ENCODE peak calls at places on chromosomes 4 and X, in four cellular contexts. A is neural progenitor cell, Z is psoas muscle, T is mesendoderm. H is an unnamed sample. For H3K36me3, the result is how much of the 10 kb centered on the place peaks cover.

GRCh38 chr4:604131-604530 is 21.2 kb upstream of the PDE6B start:
- DNase-seq in Z (no peak), T (no peak), A (no peak), H (no peak)

GRCh38 chr4:102174800-102175199 is 170.5 kb downstream of the SLC39A8 start:
- DNase-seq in T (no peak), A (no peak), Z (no peak), H (no peak)

GRCh38 chrX:25012793-25013592 is 2.8 kb downstream of the ARX start:
- DNase-seq in Z (peak), A (peak), T (no peak), H (no peak)

GRCh38 chrX:54808109-54808604 is 612 bp downstream of the MAGED2 start:
- DNase-seq in A (peak), Z (peak), T (no peak), H (peak)

GRCh38 chr4:86565641-86566040 is 28.5 kb upstream of the PTPN13 start:
- DNase-seq in Z (no peak), T (no peak), A (no peak), H (no peak)

GRCh38 chr4:48078862-48079655 is 55.0 kb downstream of the TXK start:
- DNase-seq in A (no peak), Z (no peak), T (no peak), H (no peak)

GRCh38 chr4:38601244-38601915 is 62.6 kb upstream of the KLF3 start:
- DNase-seq in T (no peak), Z (no peak), A (no peak), H (no peak)

GRCh38 chr4:766152-766515 is 59.8 kb downstream of the CPLX1 start:
- DNase-seq in Z (peak), A (no peak), T (no peak), H (peak)

DNA sequence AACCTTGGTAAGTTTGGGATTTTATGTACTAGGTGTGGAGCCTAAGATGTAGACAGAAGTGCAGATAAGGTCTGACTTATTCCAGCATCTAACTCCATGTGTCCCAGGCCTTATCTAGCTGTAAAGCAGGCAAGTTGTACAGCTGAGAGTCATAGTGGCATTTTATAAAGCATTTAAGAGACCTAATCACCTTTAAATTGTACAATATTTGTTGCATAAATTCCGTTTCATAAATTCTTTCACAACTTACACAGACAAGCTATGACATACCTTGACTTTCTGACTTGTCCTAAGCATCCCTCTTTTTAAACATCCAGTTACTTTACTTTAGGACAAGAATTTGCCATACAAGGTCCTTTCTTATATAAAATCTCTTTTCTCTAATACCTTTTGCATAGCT is 11.0 kb downstream of the SYAP1 start:
- DNase-seq in Z (no peak), T (no peak), A (no peak), H (no peak)
- H3K36me3 ChIP-seq in Z (under half), T (under half), A (under half), H (under half)

GRCh38 chr4:73053974-73054480 is 15.5 kb downstream of the COX18 start:
- DNase-seq in T (no peak), A (no peak), Z (no peak), H (no peak)

GRCh38 chr4:73053076-73053475 is 16.4 kb downstream of the COX18 start:
- DNase-seq in A (no peak), Z (no peak), T (no peak), H (no peak)

GRCh38 chr4:73051625-73052024 is 17.9 kb downstream of the COX18 start:
- DNase-seq in A (no peak), Z (no peak), T (no peak), H (no peak)

DNA sequence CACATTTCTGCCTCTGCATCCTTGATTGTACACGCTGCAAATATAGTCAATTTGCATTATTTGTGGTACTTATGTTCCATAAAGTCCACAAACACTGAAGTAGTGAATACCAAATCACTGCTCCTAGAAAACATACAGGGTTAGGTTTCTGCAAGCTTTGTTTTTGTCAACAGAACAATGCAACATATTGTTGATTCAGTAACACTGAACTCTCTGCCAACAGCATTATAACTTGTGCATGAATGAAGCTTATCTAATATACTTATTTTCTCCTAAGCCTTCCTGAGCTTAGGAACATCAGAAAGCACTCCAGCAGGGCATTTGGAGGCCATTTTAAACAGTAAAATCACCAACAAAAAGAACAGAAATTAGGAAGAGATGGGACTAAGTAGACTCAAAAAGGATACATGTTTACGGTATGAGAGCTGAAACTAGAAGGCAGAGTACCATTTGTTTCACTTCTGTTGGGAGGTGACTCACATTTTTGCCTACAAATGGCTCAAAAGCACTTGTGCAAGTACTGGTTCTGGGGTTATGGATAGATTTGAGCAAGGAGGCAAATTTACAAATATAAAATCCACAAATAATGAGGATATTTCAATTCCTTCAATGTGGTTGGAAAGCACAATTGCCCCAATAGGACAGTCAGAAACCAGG is 14.1 kb downstream of the COX18 start:
- DNase-seq in T (no peak), A (no peak), Z (no peak), H (no peak)
- H3K36me3 ChIP-seq in T (under half), A (under half), Z (under half), H (under half)

DNA sequence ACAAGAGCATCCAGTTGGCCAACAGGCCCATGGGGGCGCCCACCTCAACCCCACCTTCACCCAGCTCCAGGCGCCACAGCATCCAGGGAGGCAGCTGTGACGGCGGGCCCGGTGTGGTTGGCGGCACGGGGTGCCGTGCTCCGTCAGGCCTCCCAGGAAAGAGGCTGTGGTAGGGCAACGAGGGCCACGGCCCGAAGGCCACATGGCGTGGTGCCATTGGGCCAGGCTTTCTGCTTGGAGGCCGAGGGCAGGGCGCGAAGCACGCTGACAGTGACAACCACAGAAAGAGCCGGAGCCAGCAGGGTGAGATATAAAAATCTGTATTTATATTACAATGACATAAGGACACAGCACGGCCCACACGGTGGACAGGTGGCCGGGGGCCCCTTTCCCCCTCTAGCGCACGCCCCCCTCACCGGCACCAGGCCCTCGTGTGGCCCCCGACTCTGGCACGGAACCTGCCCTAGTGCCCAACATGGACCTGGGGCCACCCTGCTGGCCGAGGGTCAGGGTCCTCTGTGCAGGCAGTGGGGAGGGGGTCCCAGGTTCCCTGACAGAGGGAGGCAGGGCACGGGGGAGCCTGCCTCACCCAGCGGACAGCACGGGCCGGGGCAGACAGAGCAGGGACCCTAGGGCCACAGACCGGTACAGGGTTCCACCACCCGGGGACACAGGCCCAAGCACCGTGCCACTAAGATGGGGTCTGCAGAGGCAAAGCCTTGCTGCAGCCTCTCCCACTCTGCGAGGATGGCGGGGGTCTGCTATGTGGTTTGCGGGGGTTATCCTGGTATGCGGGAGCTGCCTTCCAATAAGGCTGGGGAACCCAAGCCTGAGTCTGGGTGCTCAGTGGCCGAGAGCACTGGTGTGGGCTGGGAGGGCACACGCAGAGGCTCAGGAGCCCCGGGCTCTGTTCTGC is 5.5 kb upstream of the HAUS3 start:
- DNase-seq in Z (peak), A (no peak), T (no peak), H (peak)
- H3K36me3 ChIP-seq in Z (under half), A (under half), T (under half), H (under half)

GRCh38 chr4:75658881-75659280 is 14.3 kb downstream of the G3BP2 start:
- DNase-seq in T (no peak), A (no peak), Z (no peak), H (no peak)
- H3K36me3 ChIP-seq in T (under half), A (under half), Z (under half), H (under half)

DNA sequence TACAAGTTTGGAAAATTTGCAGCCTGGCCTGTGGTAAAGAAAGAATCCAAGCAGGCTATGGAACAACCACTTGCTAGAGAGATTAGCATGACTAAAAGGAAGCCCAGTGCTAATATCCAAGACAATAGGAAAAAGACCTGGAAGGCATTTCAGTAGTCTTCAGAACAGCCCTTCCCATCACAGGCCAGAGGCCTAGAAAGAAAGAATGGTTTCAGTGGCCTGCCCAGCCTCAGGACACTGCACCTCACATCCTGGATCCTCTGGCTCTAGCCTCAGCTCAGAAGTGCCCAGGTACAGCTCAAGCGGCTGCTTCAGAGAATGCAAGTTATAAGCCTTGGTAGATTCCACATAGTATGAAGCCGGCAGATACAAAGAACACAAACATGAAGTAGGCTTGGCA is 449.8 kb upstream of the AR start:
- DNase-seq in Z (no peak), A (no peak), T (peak), H (no peak)
- H3K36me3 ChIP-seq in Z (under half), A (under half), T (under half), H (under half)

DNA sequence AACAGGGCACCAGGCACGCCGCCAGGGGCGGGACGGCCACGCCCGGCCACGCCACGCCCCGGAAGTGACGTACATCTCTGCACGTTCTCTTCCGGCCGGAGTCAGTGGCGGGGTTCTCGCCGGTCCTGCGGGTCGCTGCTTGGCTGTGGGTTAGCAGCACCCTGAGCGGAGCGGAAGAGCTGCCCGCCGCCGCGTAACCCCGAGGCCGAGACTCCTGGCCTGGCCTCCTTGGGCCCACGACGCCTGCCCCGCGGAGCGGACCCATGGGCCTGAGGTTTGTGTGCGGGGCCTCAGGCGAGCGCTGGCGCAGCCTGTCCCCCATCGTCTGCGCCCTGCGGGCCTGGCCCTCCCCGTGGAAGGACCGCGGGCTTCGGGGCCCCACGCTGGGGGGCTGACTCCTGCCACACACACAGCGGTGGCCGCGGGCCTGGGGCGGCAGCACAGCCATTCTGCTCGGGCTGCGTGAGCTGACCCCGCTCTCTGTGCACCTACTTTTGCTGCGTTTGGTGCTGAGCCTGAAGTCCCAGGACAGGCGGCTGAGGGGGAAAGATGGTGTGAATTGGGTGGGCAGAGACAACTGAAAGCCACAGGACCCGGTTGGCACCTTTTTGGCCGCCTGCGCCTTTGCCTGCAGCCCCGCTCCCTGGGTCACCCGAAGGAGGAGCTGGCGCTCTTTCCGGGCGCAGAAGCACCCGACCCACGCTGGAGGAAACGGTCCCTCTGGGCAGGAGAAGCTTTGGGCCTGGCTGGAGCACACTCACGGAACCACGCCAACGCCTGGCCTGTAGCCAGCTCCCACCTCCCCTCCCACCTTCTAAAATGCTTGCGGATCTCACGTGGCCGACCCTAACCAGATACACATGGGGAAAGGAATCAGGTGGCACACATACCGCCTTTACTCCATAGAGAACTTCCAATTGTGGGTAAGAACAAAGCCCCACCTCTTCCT is 28.1 kb downstream of the NOP14 start:
- DNase-seq in A (peak), Z (peak), T (peak), H (peak)
- H3K36me3 ChIP-seq in A (under half), Z (under half), T (under half), H (under half)

GRCh38 chr4:94653095-94653649 is 104.6 kb upstream of the BMPR1B start:
- DNase-seq in A (no peak), Z (no peak), T (peak), H (no peak)
- H3K36me3 ChIP-seq in A (under half), Z (under half), T (under half), H (under half)

DNA sequence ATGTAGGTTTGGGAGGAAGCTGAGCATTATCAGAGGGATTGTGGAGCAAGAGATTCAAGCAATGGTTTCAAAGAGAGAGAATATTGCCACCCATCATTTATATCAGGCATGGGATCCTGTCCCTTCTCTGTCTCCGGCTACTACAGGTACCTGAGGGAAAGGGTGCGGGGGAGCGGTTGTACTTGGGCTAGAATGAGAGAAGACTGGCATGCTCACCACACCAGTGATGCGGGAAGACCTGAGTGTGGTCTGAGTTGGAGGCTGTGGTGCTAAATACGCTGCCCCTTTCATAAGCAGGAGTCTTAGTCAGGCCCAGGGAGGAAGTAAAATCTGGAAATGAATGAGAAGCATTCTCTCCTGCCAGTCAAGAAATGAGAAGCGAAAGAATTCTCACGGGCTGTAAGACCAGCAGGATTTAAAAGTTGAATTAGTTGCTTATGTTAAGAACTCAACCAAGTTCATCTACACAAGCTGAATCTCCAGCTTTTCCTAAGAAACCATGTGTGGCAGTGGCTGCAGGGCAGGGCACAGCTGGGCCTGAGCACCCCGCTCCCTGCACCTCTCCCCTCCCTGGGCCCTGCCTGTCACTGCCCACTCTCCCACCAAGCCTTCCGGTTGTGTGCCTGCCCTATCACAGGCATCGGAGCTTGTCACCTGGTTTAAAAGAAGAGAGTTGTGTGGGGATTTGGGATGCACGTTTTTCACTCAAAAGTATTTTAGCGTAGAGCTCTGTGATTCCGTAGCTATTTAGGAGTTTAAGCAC is 24.8 kb upstream of the MSANTD1 start:
- DNase-seq in Z (peak), T (no peak), A (no peak), H (no peak)
- H3K36me3 ChIP-seq in Z (under half), T (under half), A (under half), H (under half)

GRCh38 chr4:26413595-26413994 is 76.7 kb downstream of the CCKAR start:
- DNase-seq in T (no peak), Z (no peak), A (no peak), H (no peak)

GRCh38 chr4:26418107-26418506 is 72.2 kb downstream of the CCKAR start:
- DNase-seq in A (no peak), Z (no peak), T (no peak), H (no peak)

GRCh38 chr4:26420903-26421302 is 69.4 kb downstream of the CCKAR start:
- DNase-seq in T (no peak), A (no peak), Z (no peak), H (no peak)

GRCh38 chr4:26420438-26420837 is 69.8 kb downstream of the CCKAR start:
- DNase-seq in A (no peak), Z (no peak), T (no peak), H (no peak)

DNA sequence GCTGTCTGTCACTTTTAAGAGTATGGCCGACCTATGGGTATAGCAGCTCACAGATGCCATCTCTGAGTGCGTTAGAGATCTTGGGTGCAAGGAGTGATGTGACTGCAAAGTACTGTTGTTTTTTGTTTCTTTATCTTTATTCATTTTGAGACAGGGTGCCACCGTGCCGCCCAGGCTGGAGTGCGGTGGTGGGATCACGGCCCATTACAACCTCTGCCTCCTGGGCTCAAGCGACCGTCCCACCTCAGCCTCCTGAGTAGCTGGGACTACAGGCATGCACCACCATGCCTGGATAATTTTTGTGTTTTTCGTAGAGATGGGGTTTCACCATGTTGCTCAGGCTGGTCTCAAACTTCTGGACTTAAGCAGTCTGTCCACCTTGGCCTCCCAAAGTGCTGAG is 71.4 kb downstream of the CCKAR start:
- DNase-seq in Z (no peak), T (no peak), A (no peak), H (no peak)
- H3K36me3 ChIP-seq in Z (under half), T (under half), A (under half), H (under half)

H was measured in pancreas.